ENCODE peak calls at places on chromosome 14, in eight cellular contexts. One of them, this sample, is unnamed.

GRCh38 chr14:64049616-64050381 is 197.0 kb downstream of the SYNE2 start:
- DNase-seq in T-helper 9 cell: no peak
- DNase-seq in keratinocyte: no peak
- DNase-seq in endothelial cell: no peak
- DNase-seq in stimulated activated naive B cell treated with anti-CD40 and anti-IgM and Interleukin-4, amounts not matched to agents 10 μg/mL and 1 μg/mL and 100 μg/mL, for 72 hours: no peak
- DNase-seq in heart right ventricle: no peak
- DNase-seq in fibroblast of the conjunctiva: no peak
- DNase-seq in Right ventricle myocardium superior: no peak
- DNase-seq in this sample: no peak

GRCh38 chr14:92922883-92923743 is at the start of gene CHGA:
- DNase-seq in T-helper 9 cell: peak; percentile 33
- DNase-seq in keratinocyte: no peak
- DNase-seq in heart right ventricle: peak; percentile 71
- DNase-seq in fibroblast of the conjunctiva: no peak
- DNase-seq in stimulated activated naive B cell treated with anti-CD40 and anti-IgM and Interleukin-4, amounts not matched to agents 10 μg/mL and 1 μg/mL and 100 μg/mL, for 72 hours: peak; percentile 17
- DNase-seq in Right ventricle myocardium superior: peak; percentile 77
- DNase-seq in endothelial cell: peak; percentile 88
- DNase-seq in this sample: peak; percentile 20

GRCh38 chr14:95424533-95424932 is 91.9 kb downstream of the SYNE3 start:
- DNase-seq in endothelial cell: no peak
- DNase-seq in T-helper 9 cell: no peak
- DNase-seq in heart right ventricle: no peak
- DNase-seq in Right ventricle myocardium superior: no peak
- DNase-seq in fibroblast of the conjunctiva: peak; percentile 39
- DNase-seq in keratinocyte: no peak
- DNase-seq in stimulated activated naive B cell treated with anti-CD40 and anti-IgM and Interleukin-4, amounts not matched to agents 10 μg/mL and 1 μg/mL and 100 μg/mL, for 72 hours: no peak
- DNase-seq in this sample: no peak

GRCh38 chr14:92637228-92637627 is 111.2 kb downstream of the LGMN start:
- DNase-seq in heart right ventricle: no peak
- DNase-seq in stimulated activated naive B cell treated with anti-CD40 and anti-IgM and Interleukin-4, amounts not matched to agents 10 μg/mL and 1 μg/mL and 100 μg/mL, for 72 hours: no peak
- DNase-seq in Right ventricle myocardium superior: no peak
- DNase-seq in keratinocyte: no peak
- DNase-seq in fibroblast of the conjunctiva: no peak
- DNase-seq in T-helper 9 cell: no peak
- DNase-seq in endothelial cell: no peak
- DNase-seq in this sample: peak; percentile 38

GRCh38 chr14:33126433-33126832 is 187.8 kb downstream of the NPAS3 start:
- DNase-seq in endothelial cell: no peak
- DNase-seq in keratinocyte: no peak
- DNase-seq in T-helper 9 cell: no peak
- DNase-seq in heart right ventricle: no peak
- DNase-seq in stimulated activated naive B cell treated with anti-CD40 and anti-IgM and Interleukin-4, amounts not matched to agents 10 μg/mL and 1 μg/mL and 100 μg/mL, for 72 hours: no peak
- DNase-seq in fibroblast of the conjunctiva: no peak
- DNase-seq in Right ventricle myocardium superior: no peak
- DNase-seq in this sample: no peak

GRCh38 chr14:82438416-82438815 is 904.8 kb upstream of the SEL1L start:
- DNase-seq in T-helper 9 cell: no peak
- DNase-seq in Right ventricle myocardium superior: no peak
- DNase-seq in stimulated activated naive B cell treated with anti-CD40 and anti-IgM and Interleukin-4, amounts not matched to agents 10 μg/mL and 1 μg/mL and 100 μg/mL, for 72 hours: no peak
- DNase-seq in heart right ventricle: no peak
- DNase-seq in fibroblast of the conjunctiva: no peak
- DNase-seq in endothelial cell: no peak
- DNase-seq in keratinocyte: no peak
- DNase-seq in this sample: no peak

GRCh38 chr14:93089501-93090269 is 26.0 kb downstream of the ITPK1 start:
- DNase-seq in Right ventricle myocardium superior: no peak
- DNase-seq in stimulated activated naive B cell treated with anti-CD40 and anti-IgM and Interleukin-4, amounts not matched to agents 10 μg/mL and 1 μg/mL and 100 μg/mL, for 72 hours: no peak
- DNase-seq in heart right ventricle: no peak
- DNase-seq in fibroblast of the conjunctiva: no peak
- DNase-seq in endothelial cell: no peak
- DNase-seq in keratinocyte: no peak
- DNase-seq in T-helper 9 cell: no peak
- DNase-seq in this sample: no peak

GRCh38 chr14:95961481-95961880 is 77.7 kb upstream of the C14orf132 start:
- DNase-seq in fibroblast of the conjunctiva: no peak
- DNase-seq in heart right ventricle: no peak
- DNase-seq in T-helper 9 cell: no peak
- DNase-seq in keratinocyte: no peak
- DNase-seq in stimulated activated naive B cell treated with anti-CD40 and anti-IgM and Interleukin-4, amounts not matched to agents 10 μg/mL and 1 μg/mL and 100 μg/mL, for 72 hours: no peak
- DNase-seq in endothelial cell: no peak
- DNase-seq in Right ventricle myocardium superior: no peak
- DNase-seq in this sample: no peak

GRCh38 chr14:55416866-55417265 is 5.2 kb upstream of the ATG14 start:
- DNase-seq in heart right ventricle: no peak
- DNase-seq in keratinocyte: no peak
- DNase-seq in stimulated activated naive B cell treated with anti-CD40 and anti-IgM and Interleukin-4, amounts not matched to agents 10 μg/mL and 1 μg/mL and 100 μg/mL, for 72 hours: no peak
- DNase-seq in T-helper 9 cell: no peak
- DNase-seq in endothelial cell: peak; percentile 47
- DNase-seq in fibroblast of the conjunctiva: no peak
- DNase-seq in Right ventricle myocardium superior: no peak
- DNase-seq in this sample: no peak

GRCh38 chr14:100170880-100171279 is 11.4 kb upstream of the DEGS2 start:
- DNase-seq in keratinocyte: no peak
- DNase-seq in endothelial cell: no peak
- DNase-seq in fibroblast of the conjunctiva: no peak
- DNase-seq in Right ventricle myocardium superior: no peak
- DNase-seq in heart right ventricle: no peak
- DNase-seq in T-helper 9 cell: no peak
- DNase-seq in stimulated activated naive B cell treated with anti-CD40 and anti-IgM and Interleukin-4, amounts not matched to agents 10 μg/mL and 1 μg/mL and 100 μg/mL, for 72 hours: no peak
- DNase-seq in this sample: no peak

GRCh38 chr14:72060917-72061316 is 128.7 kb downstream of the RGS6 start:
- DNase-seq in stimulated activated naive B cell treated with anti-CD40 and anti-IgM and Interleukin-4, amounts not matched to agents 10 μg/mL and 1 μg/mL and 100 μg/mL, for 72 hours: no peak
- DNase-seq in fibroblast of the conjunctiva: no peak
- DNase-seq in keratinocyte: no peak
- DNase-seq in Right ventricle myocardium superior: no peak
- DNase-seq in heart right ventricle: no peak
- DNase-seq in T-helper 9 cell: no peak
- DNase-seq in endothelial cell: no peak
- DNase-seq in this sample: no peak

GRCh38 chr14:61524211-61524806 is 171.0 kb upstream of the HIF1A start:
- DNase-seq in Right ventricle myocardium superior: no peak
- DNase-seq in keratinocyte: no peak
- DNase-seq in endothelial cell: no peak
- DNase-seq in stimulated activated naive B cell treated with anti-CD40 and anti-IgM and Interleukin-4, amounts not matched to agents 10 μg/mL and 1 μg/mL and 100 μg/mL, for 72 hours: no peak
- DNase-seq in fibroblast of the conjunctiva: no peak
- DNase-seq in T-helper 9 cell: no peak
- DNase-seq in heart right ventricle: no peak
- DNase-seq in this sample: peak; percentile 81

GRCh38 chr14:54329082-54329695 is 67.6 kb upstream of the CDKN3 start:
- DNase-seq in heart right ventricle: no peak
- DNase-seq in T-helper 9 cell: no peak
- DNase-seq in keratinocyte: peak; percentile 23
- DNase-seq in Right ventricle myocardium superior: no peak
- DNase-seq in stimulated activated naive B cell treated with anti-CD40 and anti-IgM and Interleukin-4, amounts not matched to agents 10 μg/mL and 1 μg/mL and 100 μg/mL, for 72 hours: no peak
- DNase-seq in fibroblast of the conjunctiva: peak; percentile 72
- DNase-seq in endothelial cell: peak; percentile 55
- DNase-seq in this sample: peak; percentile 78

GRCh38 chr14:36227802-36228201 is 51.3 kb upstream of the PTCSC3 start:
- DNase-seq in Right ventricle myocardium superior: no peak
- DNase-seq in keratinocyte: no peak
- DNase-seq in stimulated activated naive B cell treated with anti-CD40 and anti-IgM and Interleukin-4, amounts not matched to agents 10 μg/mL and 1 μg/mL and 100 μg/mL, for 72 hours: no peak
- DNase-seq in endothelial cell: no peak
- DNase-seq in fibroblast of the conjunctiva: no peak
- DNase-seq in heart right ventricle: no peak
- DNase-seq in T-helper 9 cell: no peak
- DNase-seq in this sample: peak; percentile 35

GRCh38 chr14:58738189-58738836 is 100.6 kb downstream of the DACT1 start:
- DNase-seq in fibroblast of the conjunctiva: peak; percentile 45
- DNase-seq in heart right ventricle: no peak
- DNase-seq in endothelial cell: no peak
- DNase-seq in keratinocyte: peak; percentile 26
- DNase-seq in stimulated activated naive B cell treated with anti-CD40 and anti-IgM and Interleukin-4, amounts not matched to agents 10 μg/mL and 1 μg/mL and 100 μg/mL, for 72 hours: no peak
- DNase-seq in Right ventricle myocardium superior: no peak
- DNase-seq in T-helper 9 cell: no peak
- DNase-seq in this sample: peak; percentile 89

GRCh38 chr14:20343855-20344205 is 395 bp downstream of the PARP2 start:
- DNase-seq in stimulated activated naive B cell treated with anti-CD40 and anti-IgM and Interleukin-4, amounts not matched to agents 10 μg/mL and 1 μg/mL and 100 μg/mL, for 72 hours: no peak
- DNase-seq in Right ventricle myocardium superior: no peak
- DNase-seq in fibroblast of the conjunctiva: peak; percentile 21
- DNase-seq in keratinocyte: no peak
- DNase-seq in endothelial cell: no peak
- DNase-seq in T-helper 9 cell: no peak
- DNase-seq in heart right ventricle: no peak
- DNase-seq in this sample: no peak

GRCh38 chr14:52131640-52132320 is 62.9 kb upstream of the NID2 start:
- DNase-seq in heart right ventricle: peak; percentile 54
- DNase-seq in T-helper 9 cell: no peak
- DNase-seq in keratinocyte: peak; percentile 48
- DNase-seq in Right ventricle myocardium superior: peak; percentile 72
- DNase-seq in endothelial cell: peak; percentile 89
- DNase-seq in stimulated activated naive B cell treated with anti-CD40 and anti-IgM and Interleukin-4, amounts not matched to agents 10 μg/mL and 1 μg/mL and 100 μg/mL, for 72 hours: peak; percentile 24
- DNase-seq in fibroblast of the conjunctiva: peak; percentile 94
- DNase-seq in this sample: peak; percentile 93

GRCh38 chr14:103385994-103386491 is 828 bp downstream of the MARK3 start:
- DNase-seq in keratinocyte: no peak
- DNase-seq in endothelial cell: peak; percentile 16
- DNase-seq in T-helper 9 cell: peak; percentile 19
- DNase-seq in fibroblast of the conjunctiva: no peak
- DNase-seq in stimulated activated naive B cell treated with anti-CD40 and anti-IgM and Interleukin-4, amounts not matched to agents 10 μg/mL and 1 μg/mL and 100 μg/mL, for 72 hours: peak; percentile 26
- DNase-seq in Right ventricle myocardium superior: peak; percentile 50
- DNase-seq in heart right ventricle: peak; percentile 24
- DNase-seq in this sample: peak; percentile 26